ENCODE peak calls at places on chromosomes 16 and 17, in ten cellular contexts. J is HCT116; B is CD4-positive, CD25-positive, alpha-beta regulatory T cell; R is mesenchymal stem cell; L is pancreas; Y is MM.1S; M is adrenal gland; Z is CD8-positive, alpha-beta T cell; Q is neuronal stem cell; D is psoas muscle. A is an unnamed sample. For H3K27me3 and H3K36me3, the result is how much of the 10 kb centered on the place peaks cover.

GRCh38 chr16:50457423-50457822 is 88.6 kb upstream of the BRD7 start:
- DNase-seq in M (no peak), R (no peak), B (no peak), D (no peak), Q (no peak), Z (no peak), Y (no peak), L (no peak), J (no peak), A (no peak)

GRCh38 chr16:11254913-11255736 is 879 bp downstream of the SOCS1 start:
- DNase-seq in D (peak), R (peak), Z (peak), B (peak), Q (peak), Y (peak), J (no peak), L (no peak), M (peak), A (no peak)

GRCh38 chr16:58467915-58468314 is 32.0 kb upstream of the NDRG4 start:
- DNase-seq in J (no peak), D (no peak), M (no peak), R (no peak), Y (no peak), B (no peak), L (no peak), Q (no peak), Z (no peak), A (no peak)

GRCh38 chr16:88585269-88585668 is 15.1 kb downstream of the ZC3H18 start:
- DNase-seq in J (no peak), R (no peak), L (no peak), Y (no peak), M (no peak), Z (no peak), B (no peak), D (no peak), Q (no peak), A (no peak)

GRCh38 chr16:57266531-57267268 is 17.8 kb downstream of the PLLP start:
- DNase-seq in J (no peak), R (no peak), D (no peak), B (no peak), Y (no peak), Z (no peak), L (peak), Q (no peak), M (no peak), A (no peak)

GRCh38 chr17:15444805-15445204 is 22.6 kb downstream of the CDRT4 start:
- DNase-seq in Y (no peak), Z (no peak), Q (no peak), M (peak), J (no peak), B (no peak), D (no peak), L (no peak), R (peak), A (no peak)

GRCh38 chr17:66930933-66931332 is 33.6 kb upstream of the CACNG4 start:
- DNase-seq in Y (no peak), L (no peak), D (no peak), M (no peak), Q (no peak), J (peak), Z (no peak), B (no peak), R (no peak), A (no peak)

GRCh38 chr17:57672205-57672632 is 72.9 kb downstream of the CCDC182 start:
- DNase-seq in J (no peak), M (no peak), Y (no peak), B (no peak), Q (no peak), Z (peak), L (no peak), R (no peak), D (no peak), A (no peak)

GRCh38 chr17:5986644-5987043 is 83.5 kb upstream of the WSCD1 start:
- DNase-seq in R (no peak), D (no peak), B (no peak), Q (no peak), Y (peak), L (no peak), Z (no peak), M (no peak), J (no peak), A (no peak)

GRCh38 chr16:72561-73537 is at the start of gene RHBDF1:
- DNase-seq in Q (peak), L (peak), R (peak), Y (peak), M (no peak), Z (no peak), J (no peak), D (peak), B (no peak), A (no peak)

GRCh38 chr17:8060274-8060673 is 21.4 kb downstream of the ALOX15B start:
- DNase-seq in Z (peak), L (no peak), D (no peak), Y (peak), B (peak), Q (peak), R (peak), M (peak), J (peak), A (peak)

GRCh38 chr16:1002399-1003161 is 21.0 kb downstream of the SOX8 start:
- DNase-seq in L (no peak), R (peak), Q (no peak), B (no peak), Z (peak), D (peak), Y (no peak), J (peak), M (peak), A (no peak)

GRCh38 chr16:58125041-58125440 is 4.1 kb downstream of the CFAP20 start:
- DNase-seq in L (no peak), Z (no peak), Q (no peak), D (no peak), M (no peak), R (no peak), J (no peak), B (no peak), Y (no peak), A (no peak)

GRCh38 chr17:75617218-75617617 is 16.0 kb upstream of the SMIM5 start:
- DNase-seq in Q (no peak), J (no peak), R (no peak), B (no peak), M (no peak), Z (no peak), D (no peak), Y (no peak), L (no peak), A (no peak)

GRCh38 chr17:57916925-57917858 is 38.0 kb downstream of the CUEDC1 start:
- DNase-seq in L (no peak), Y (peak), D (no peak), R (no peak), M (no peak), J (peak), Z (no peak), B (no peak), Q (no peak), A (no peak)

GRCh38 chr17:35448214-35448898 is at the start of gene SLFN13:
- DNase-seq in Q (peak), B (peak), D (peak), Y (peak), M (peak), J (no peak), R (peak), Z (peak), L (peak), A (no peak)

GRCh38 chr17:65292430-65292829 is 155.3 kb downstream of the RGS9 start:
- DNase-seq in L (no peak), J (no peak), M (no peak), D (no peak), Q (no peak), Z (no peak), Y (no peak), R (no peak), B (no peak), A (no peak)

GRCh38 chr17:78379134-78379497 is 667 bp downstream of the PGS1 start:
- DNase-seq in R (peak), B (no peak), J (no peak), D (no peak), Q (no peak), L (no peak), M (no peak), Z (no peak), Y (no peak), A (no peak)

GRCh38 chr17:78933025-78933958 is 8.1 kb upstream of the TIMP2 start:
- DNase-seq in R (peak), B (peak), M (no peak), L (peak), D (peak), Y (peak), Z (peak), Q (no peak), J (peak), A (no peak)

GRCh38 chr16:31215287-31216115 is 1.4 kb downstream of the PYDC1 start:
- DNase-seq in Z (no peak), Y (no peak), J (peak), Q (peak), R (peak), B (no peak), L (peak), M (peak), D (peak), A (peak)

GRCh38 chr16:11484691-11485258 is 101.9 kb downstream of the LITAF start:
- DNase-seq in L (no peak), Z (no peak), M (no peak), D (no peak), Y (no peak), R (peak), B (no peak), J (no peak), Q (no peak), A (no peak)

GRCh38 chr17:76867578-76868175 is 527 bp upstream of the MGAT5B start:
- DNase-seq in Y (no peak), J (no peak), M (no peak), Q (no peak), B (no peak), Z (no peak), D (no peak), L (no peak), R (peak), A (no peak)

GRCh38 chr17:19502517-19502916 is 31.1 kb upstream of the SLC47A1 start:
- DNase-seq in L (no peak), R (no peak), D (no peak), M (no peak), Y (no peak), Q (no peak), B (no peak), J (no peak), Z (peak), A (no peak)

GRCh38 chr17:19384723-19385391 is 2.1 kb downstream of the MFAP4 start:
- DNase-seq in B (no peak), M (peak), Q (no peak), L (no peak), R (peak), D (peak), J (no peak), Y (no peak), Z (no peak), A (no peak)

GRCh38 chr17:83146347-83146746 is 66.9 kb downstream of the METRNL start:
- DNase-seq in M (no peak), Z (no peak), J (no peak), Y (no peak), L (no peak), B (no peak), R (no peak), D (no peak), Q (no peak), A (no peak)

GRCh38 chr17:75652341-75652740 is 14.6 kb downstream of the RECQL5 start:
- DNase-seq in Q (no peak), Z (no peak), J (no peak), B (no peak), R (no peak), L (no peak), D (no peak), Y (no peak), M (no peak), A (no peak)

GRCh38 chr16:67561501-67561823 is 864 bp upstream of the CTCF start:
- DNase-seq in D (no peak), Y (no peak), L (peak), Q (no peak), M (no peak), R (peak), B (no peak), J (no peak), Z (no peak), A (no peak)

GRCh38 chr16:17305694-17306093 is 165.1 kb downstream of the XYLT1 start:
- DNase-seq in Z (no peak), M (no peak), R (no peak), D (no peak), J (no peak), B (no peak), Y (no peak), Q (no peak), L (no peak), A (no peak)

GRCh38 chr16:82146957-82147356 is 23.1 kb downstream of the MPHOSPH6 start:
- DNase-seq in M (no peak), D (no peak), Y (no peak), L (no peak), R (no peak), J (no peak), B (no peak), Z (no peak), Q (no peak), A (no peak)

GRCh38 chr16:69405757-69406156 is 18.7 kb upstream of the CYB5B start:
- DNase-seq in L (no peak), B (no peak), M (no peak), Z (no peak), D (no peak), Y (no peak), J (no peak), Q (no peak), R (no peak), A (no peak)

GRCh38 chr17:27603870-27604794 is 26.9 kb upstream of the LGALS9 start:
- DNase-seq in J (no peak), D (no peak), Q (no peak), B (no peak), Y (no peak), Z (no peak), R (no peak), M (no peak), L (no peak), A (no peak)

DNA sequence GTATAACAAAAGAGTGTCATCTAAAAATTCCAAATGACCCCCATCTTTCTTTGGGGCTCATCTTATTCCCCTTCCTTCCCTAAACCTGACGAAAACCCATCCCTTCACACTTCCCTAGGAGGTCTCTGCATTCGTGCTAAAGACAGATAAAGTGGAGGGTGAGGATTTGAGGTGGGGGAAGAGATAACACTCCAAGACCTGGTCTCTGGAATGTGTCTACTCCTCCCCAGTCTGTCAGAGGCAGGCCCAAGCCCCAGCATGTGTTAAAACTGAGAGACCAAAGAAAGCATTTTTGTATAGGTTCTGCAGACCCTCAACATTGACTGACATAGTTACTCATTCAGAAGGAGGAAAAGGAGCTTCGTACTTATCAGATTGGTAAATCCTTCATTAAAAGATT is 11.0 kb upstream of the LHX1 start:
- DNase-seq in M (no peak), Q (no peak), R (no peak), B (no peak), Z (no peak), D (no peak), Y (no peak), L (no peak), J (no peak), A (no peak)
- H3K27me3 ChIP-seq in M (half or more), Q (half or more), R (half or more), B (under half), Z (under half), D (half or more), Y (under half), L (under half), J (under half), A (under half)

GRCh38 chr17:45043813-45044540 is 7.5 kb downstream of the DCAKD start:
- DNase-seq in Z (no peak), R (no peak), Q (no peak), D (no peak), J (no peak), M (no peak), Y (no peak), B (no peak), L (no peak), A (no peak)
- H3K4me3 ChIP-seq in Z (no peak), R (no peak), Q (no peak), D (no peak), J (no peak), M (no peak), Y (no peak), B (no peak), L (no peak), A (no peak)

DNA sequence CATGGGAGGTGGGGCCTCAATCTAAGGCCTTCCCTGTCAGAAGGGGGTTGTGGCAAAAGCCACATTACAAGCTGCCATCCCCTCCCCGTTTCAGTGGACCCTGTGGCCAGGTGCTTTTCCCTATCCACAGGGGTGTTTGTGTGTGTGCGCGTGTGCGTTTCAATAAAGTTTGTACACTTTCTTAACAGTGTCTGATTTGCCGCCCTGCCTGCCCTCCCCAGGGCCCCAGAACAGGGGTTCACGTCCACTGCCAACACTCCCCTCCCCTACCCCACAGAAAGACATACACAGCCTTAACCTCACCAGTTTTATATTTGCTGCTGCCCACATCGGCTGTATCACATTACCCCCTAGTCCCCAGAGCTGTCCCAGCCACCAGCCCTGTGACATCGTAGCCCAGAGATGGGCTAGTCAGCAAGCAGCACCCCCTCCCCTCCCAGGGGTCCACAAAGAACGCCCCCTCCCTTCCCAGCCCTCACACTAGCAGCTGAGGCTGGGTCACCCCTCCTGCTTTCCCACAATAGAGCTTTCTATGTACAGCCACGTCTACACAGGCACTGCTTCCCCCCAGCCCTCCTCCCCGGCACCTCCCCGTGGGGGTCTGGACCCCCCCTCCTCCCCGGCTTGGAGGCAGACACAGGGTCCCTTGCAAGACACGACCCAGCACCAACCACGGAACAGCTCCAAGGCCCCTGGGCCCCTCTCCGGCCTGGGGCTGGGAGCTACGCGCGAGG is 8.0 kb downstream of the GRN start:
- DNase-seq in J (no peak), D (no peak), Z (no peak), Y (no peak), M (no peak), Q (no peak), L (no peak), R (no peak), B (no peak), A (no peak)
- H3K36me3 ChIP-seq in J (under half), D (under half), Z (under half), Y (under half), M (under half), Q (under half), L (under half), R (half or more), B (under half), A (under half)

GRCh38 chr17:48627242-48627597 is 1.1 kb upstream of the HOXB9 start:
- DNase-seq in Y (no peak), D (no peak), B (no peak), R (no peak), L (no peak), Q (no peak), M (no peak), Z (no peak), J (no peak), A (no peak)
- H3K27me3 ChIP-seq in Y (half or more), D (half or more), B (half or more), R (half or more), L (under half), Q (half or more), M (half or more), Z (under half), J (under half), A (half or more)

GRCh38 chr17:55990332-55991006 is 162.8 kb upstream of the ANKFN1 start:
- DNase-seq in D (no peak), L (no peak), B (no peak), Y (no peak), Q (no peak), J (no peak), M (no peak), Z (no peak), R (no peak), A (peak)
- H3K4me3 ChIP-seq in D (no peak), L (no peak), B (no peak), Y (no peak), Q (no peak), J (no peak), M (no peak), Z (no peak), R (no peak), A (no peak)

A was measured in iPS DF 6.9.